ENCODE peak calls at places on chromosome 11, in six cellular contexts. Y, Q, A, O, S and H are unnamed samples.

GRCh38 chr11:66119348-66120133 is 49.5 kb downstream of the PACS1 start:
- DNase-seq in Y (no peak), A (peak; percentile 41), Q (no peak), S (peak; percentile 91), O (no peak), H (no peak)

GRCh38 chr11:87743002-87743401 is 432.2 kb downstream of the RAB38 start:
- DNase-seq in O (no peak), Y (no peak), A (no peak), Q (no peak), S (no peak), H (peak; percentile 21)

GRCh38 chr11:110134120-110134519 is 40.9 kb downstream of the ZC3H12C start:
- DNase-seq in O (peak; percentile 14), Q (no peak), A (no peak), Y (no peak), S (no peak), H (no peak)

GRCh38 chr11:12674571-12674935 is 332 bp downstream of the TEAD1 start:
- DNase-seq in S (no peak), A (no peak), Q (no peak), O (no peak), Y (no peak), H (no peak)

GRCh38 chr11:69353696-69354544 is 60.0 kb downstream of the MYEOV start:
- DNase-seq in S (no peak), Q (peak; percentile 63), O (no peak), Y (no peak), A (no peak), H (peak; percentile 35)

GRCh38 chr11:68342459-68343158 is 30.2 kb downstream of the LRP5 start:
- DNase-seq in A (peak; percentile 65), Q (no peak), Y (no peak), O (no peak), S (no peak), H (no peak)

GRCh38 chr11:44032304-44033085 is 15.3 kb upstream of the ACCSL start:
- DNase-seq in S (peak; percentile 63), Y (no peak), Q (peak; percentile 20), O (no peak), A (no peak), H (no peak)

GRCh38 chr11:31050061-31050790 is 319.3 kb downstream of the DCDC1 start:
- DNase-seq in Q (no peak), Y (no peak), O (no peak), S (no peak), A (no peak), H (no peak)

GRCh38 chr11:31798057-31799035 is 12.8 kb downstream of the PAX6 start:
- DNase-seq in O (no peak), Y (no peak), S (no peak), Q (peak; percentile 77), A (no peak), H (peak; percentile 48)

GRCh38 chr11:9775393-9775780 is 111.5 kb downstream of the SWAP70 start:
- DNase-seq in Q (no peak), O (no peak), A (no peak), Y (no peak), S (no peak), H (no peak)

GRCh38 chr11:95414217-95414616 is 183.2 kb upstream of the SESN3 start:
- DNase-seq in O (no peak), S (no peak), A (no peak), Y (no peak), Q (no peak), H (no peak)